ENCODE peak calls at places on chromosomes 4 and X, in ten cellular contexts. One of them, this sample, is unnamed.

GRCh38 chrX:19094654-19095053 is 27.6 kb downstream of the ADGRG2 start:
- DNase-seq in fibroblast of lung: no peak
- DNase-seq in stimulated activated CD4-positive, alpha-beta T cell treated with anti-CD3 and anti-CD28 coated beads, Interleukin-12 subunit alpha, Interleukin-12 subunit beta, amount 100 ng/mL, for 48 hours: no peak
- DNase-seq in H54: no peak
- DNase-seq in AG08395: no peak
- DNase-seq in effector CD4-positive, alpha-beta T cell: no peak
- DNase-seq in CD4-positive, alpha-beta memory T cell: no peak
- DNase-seq in cardiac muscle cell: peak; percentile 23
- DNase-seq in LoVo: no peak
- DNase-seq in COR-L47: no peak
- DNase-seq in this sample: no peak

GRCh38 chrX:45208121-45208856 is 7.6 kb upstream of the DIPK2B start:
- DNase-seq in LoVo: no peak
- DNase-seq in H54: no peak
- DNase-seq in CD4-positive, alpha-beta memory T cell: no peak
- DNase-seq in fibroblast of lung: no peak
- DNase-seq in stimulated activated CD4-positive, alpha-beta T cell treated with anti-CD3 and anti-CD28 coated beads, Interleukin-12 subunit alpha, Interleukin-12 subunit beta, amount 100 ng/mL, for 48 hours: no peak
- DNase-seq in AG08395: no peak
- DNase-seq in effector CD4-positive, alpha-beta T cell: no peak
- DNase-seq in COR-L47: no peak
- DNase-seq in cardiac muscle cell: no peak
- DNase-seq in this sample: no peak

GRCh38 chr4:53505947-53506346 is 85.3 kb downstream of the LNX1 start:
- DNase-seq in CD4-positive, alpha-beta memory T cell: no peak
- DNase-seq in fibroblast of lung: peak; percentile 46
- DNase-seq in COR-L47: no peak
- DNase-seq in stimulated activated CD4-positive, alpha-beta T cell treated with anti-CD3 and anti-CD28 coated beads, Interleukin-12 subunit alpha, Interleukin-12 subunit beta, amount 100 ng/mL, for 48 hours: no peak
- DNase-seq in LoVo: no peak
- DNase-seq in cardiac muscle cell: no peak
- DNase-seq in AG08395: no peak
- DNase-seq in effector CD4-positive, alpha-beta T cell: no peak
- DNase-seq in H54: no peak
- DNase-seq in this sample: no peak

GRCh38 chr4:65007841-65008439 is 598.7 kb upstream of the TECRL start:
- DNase-seq in stimulated activated CD4-positive, alpha-beta T cell treated with anti-CD3 and anti-CD28 coated beads, Interleukin-12 subunit alpha, Interleukin-12 subunit beta, amount 100 ng/mL, for 48 hours: no peak
- DNase-seq in CD4-positive, alpha-beta memory T cell: no peak
- DNase-seq in fibroblast of lung: no peak
- DNase-seq in cardiac muscle cell: peak; percentile 69
- DNase-seq in LoVo: peak; percentile 53
- DNase-seq in COR-L47: peak; percentile 54
- DNase-seq in H54: peak; percentile 3
- DNase-seq in effector CD4-positive, alpha-beta T cell: no peak
- DNase-seq in AG08395: peak; percentile 5
- DNase-seq in this sample: peak; percentile 13

GRCh38 chr4:38601244-38601915 is 62.6 kb upstream of the KLF3 start:
- DNase-seq in H54: no peak
- DNase-seq in effector CD4-positive, alpha-beta T cell: no peak
- DNase-seq in stimulated activated CD4-positive, alpha-beta T cell treated with anti-CD3 and anti-CD28 coated beads, Interleukin-12 subunit alpha, Interleukin-12 subunit beta, amount 100 ng/mL, for 48 hours: no peak
- DNase-seq in cardiac muscle cell: no peak
- DNase-seq in fibroblast of lung: peak; percentile 72
- DNase-seq in COR-L47: peak; percentile 32
- DNase-seq in LoVo: no peak
- DNase-seq in AG08395: no peak
- DNase-seq in CD4-positive, alpha-beta memory T cell: no peak
- DNase-seq in this sample: no peak

GRCh38 chr4:8473920-8474590 is 33.5 kb downstream of the TRMT44 start:
- DNase-seq in effector CD4-positive, alpha-beta T cell: no peak
- DNase-seq in AG08395: no peak
- DNase-seq in LoVo: no peak
- DNase-seq in H54: no peak
- DNase-seq in fibroblast of lung: no peak
- DNase-seq in cardiac muscle cell: no peak
- DNase-seq in COR-L47: no peak
- DNase-seq in stimulated activated CD4-positive, alpha-beta T cell treated with anti-CD3 and anti-CD28 coated beads, Interleukin-12 subunit alpha, Interleukin-12 subunit beta, amount 100 ng/mL, for 48 hours: no peak
- DNase-seq in CD4-positive, alpha-beta memory T cell: no peak
- DNase-seq in this sample: no peak

GRCh38 chr4:85828295-85828910 is 353.5 kb downstream of the ARHGAP24 start:
- DNase-seq in fibroblast of lung: no peak
- DNase-seq in stimulated activated CD4-positive, alpha-beta T cell treated with anti-CD3 and anti-CD28 coated beads, Interleukin-12 subunit alpha, Interleukin-12 subunit beta, amount 100 ng/mL, for 48 hours: no peak
- DNase-seq in H54: no peak
- DNase-seq in CD4-positive, alpha-beta memory T cell: no peak
- DNase-seq in effector CD4-positive, alpha-beta T cell: no peak
- DNase-seq in AG08395: peak; percentile 16
- DNase-seq in COR-L47: peak; percentile 43
- DNase-seq in cardiac muscle cell: no peak
- DNase-seq in LoVo: no peak
- DNase-seq in this sample: no peak

GRCh38 chrX:102516314-102516936 is at the start of gene TMSB15A:
- DNase-seq in AG08395: peak; percentile 60
- DNase-seq in fibroblast of lung: peak; percentile 57
- DNase-seq in COR-L47: peak; percentile 78
- DNase-seq in effector CD4-positive, alpha-beta T cell: peak; percentile 31
- DNase-seq in H54: peak; percentile 40
- DNase-seq in cardiac muscle cell: peak; percentile 75
- DNase-seq in CD4-positive, alpha-beta memory T cell: peak; percentile 49
- DNase-seq in stimulated activated CD4-positive, alpha-beta T cell treated with anti-CD3 and anti-CD28 coated beads, Interleukin-12 subunit alpha, Interleukin-12 subunit beta, amount 100 ng/mL, for 48 hours: peak; percentile 11
- DNase-seq in LoVo: no peak
- DNase-seq in this sample: no peak

GRCh38 chr4:180598281-180598680 is 1644.9 kb upstream of the TENM3 start:
- DNase-seq in cardiac muscle cell: peak; percentile 18
- DNase-seq in LoVo: no peak
- DNase-seq in stimulated activated CD4-positive, alpha-beta T cell treated with anti-CD3 and anti-CD28 coated beads, Interleukin-12 subunit alpha, Interleukin-12 subunit beta, amount 100 ng/mL, for 48 hours: no peak
- DNase-seq in fibroblast of lung: no peak
- DNase-seq in CD4-positive, alpha-beta memory T cell: no peak
- DNase-seq in AG08395: no peak
- DNase-seq in COR-L47: no peak
- DNase-seq in H54: no peak
- DNase-seq in effector CD4-positive, alpha-beta T cell: no peak
- DNase-seq in this sample: no peak

GRCh38 chr4:183996868-183997267 is 91.8 kb downstream of the STOX2 start:
- DNase-seq in CD4-positive, alpha-beta memory T cell: no peak
- DNase-seq in AG08395: peak; percentile 9
- DNase-seq in H54: no peak
- DNase-seq in effector CD4-positive, alpha-beta T cell: no peak
- DNase-seq in COR-L47: no peak
- DNase-seq in cardiac muscle cell: no peak
- DNase-seq in LoVo: no peak
- DNase-seq in fibroblast of lung: peak; percentile 56
- DNase-seq in stimulated activated CD4-positive, alpha-beta T cell treated with anti-CD3 and anti-CD28 coated beads, Interleukin-12 subunit alpha, Interleukin-12 subunit beta, amount 100 ng/mL, for 48 hours: no peak
- DNase-seq in this sample: no peak

GRCh38 chr4:139440971-139441370 is 12.9 kb upstream of the RAB33B start:
- DNase-seq in LoVo: no peak
- DNase-seq in effector CD4-positive, alpha-beta T cell: no peak
- DNase-seq in stimulated activated CD4-positive, alpha-beta T cell treated with anti-CD3 and anti-CD28 coated beads, Interleukin-12 subunit alpha, Interleukin-12 subunit beta, amount 100 ng/mL, for 48 hours: no peak
- DNase-seq in COR-L47: no peak
- DNase-seq in H54: no peak
- DNase-seq in AG08395: no peak
- DNase-seq in CD4-positive, alpha-beta memory T cell: no peak
- DNase-seq in fibroblast of lung: no peak
- DNase-seq in cardiac muscle cell: no peak
- DNase-seq in this sample: no peak

This sample was measured in HCT116.